ENCODE peak calls at places on chromosome 12, in four cellular contexts. K is H1, U is HepG2, X is GM12878. T is an unnamed sample.

GRCh38 chr12:8949525-8950286 is at the start of gene M6PR:
- DNase-seq in K (peak; percentile 94), U (peak; percentile 97), X (peak; percentile 94), T (peak; percentile 90)

GRCh38 chr12:88468546-88468945 is 111.7 kb downstream of the KITLG start:
- DNase-seq in K (no peak), U (no peak), X (no peak), T (no peak)

GRCh38 chr12:10739157-10740118 is 16.3 kb upstream of the YBX3 start:
- DNase-seq in K (no peak), U (no peak), X (no peak), T (no peak)

GRCh38 chr12:27359578-27360340 is 27.1 kb downstream of the BMAL2 start:
- DNase-seq in K (no peak), U (peak; percentile 60), X (no peak), T (no peak)

GRCh38 chr12:1054103-1054838 is 63.2 kb downstream of the ERC1 start:
- DNase-seq in K (no peak), U (peak; percentile 94), X (no peak), T (peak; percentile 67)

GRCh38 chr12:125220404-125221273 is 155.4 kb downstream of the AACS start:
- DNase-seq in K (no peak), U (no peak), X (no peak), T (no peak)

GRCh38 chr12:65495233-65495632 is 216.8 kb downstream of the MSRB3 start:
- DNase-seq in K (no peak), U (peak; percentile 7), X (no peak), T (no peak)

GRCh38 chr12:132399092-132400010 is 70.0 kb upstream of the GALNT9 start:
- DNase-seq in K (no peak), U (no peak), X (no peak), T (no peak)

GRCh38 chr12:40819427-40820108 is 127.3 kb downstream of the CNTN1 start:
- DNase-seq in K (peak; percentile 73), U (no peak), X (no peak), T (no peak)

GRCh38 chr12:29611906-29612305 is 114.4 kb upstream of the OVCH1 start:
- DNase-seq in K (no peak), U (no peak), X (no peak), T (no peak)

GRCh38 chr12:42987216-42987631 is 397.7 kb upstream of the PRICKLE1 start:
- DNase-seq in K (no peak), U (no peak), X (no peak), T (peak; percentile 55)

GRCh38 chr12:47783821-47784819 is 11.1 kb downstream of the SLC48A1 start:
- DNase-seq in K (no peak), U (no peak), X (no peak), T (no peak)

GRCh38 chr12:20369164-20370000 is 1.0 kb downstream of the PDE3A start:
- DNase-seq in K (peak; percentile 85), U (no peak), X (no peak), T (peak; percentile 74)

DNA sequence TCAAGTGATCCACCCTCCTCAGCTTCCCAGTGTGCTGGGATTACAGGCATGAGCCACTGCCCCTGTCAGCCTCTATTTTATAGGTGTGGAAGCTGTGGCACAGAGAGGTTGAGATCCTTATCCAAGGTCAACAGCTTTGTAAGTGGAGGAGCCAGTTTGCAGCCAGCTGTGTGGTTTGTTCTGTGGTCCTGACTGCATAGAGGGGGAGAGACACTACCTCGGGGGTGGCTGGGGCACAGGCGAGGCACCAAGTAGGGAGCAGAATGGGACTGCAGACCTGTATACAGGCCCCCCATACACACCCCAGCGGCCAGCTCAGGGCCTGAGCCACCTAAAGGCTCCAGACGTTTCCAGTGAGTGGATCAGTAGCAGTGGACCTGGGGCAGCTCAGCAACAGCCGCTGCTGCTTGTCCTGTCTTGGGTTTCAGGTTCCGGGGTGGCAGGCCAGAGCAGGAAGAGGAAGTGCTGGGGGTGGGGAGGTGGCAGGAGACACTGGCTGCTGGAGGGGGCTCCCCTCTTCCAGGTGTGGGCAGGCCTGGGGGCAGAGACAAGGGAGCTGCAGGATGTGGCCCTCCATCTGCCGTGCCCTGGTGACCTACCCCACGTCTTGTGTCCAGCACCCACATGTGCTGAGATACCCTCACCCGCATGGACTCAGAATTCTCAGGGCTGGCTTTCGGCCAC is 11.0 kb downstream of the ORAI1 start:
- DNase-seq in K (no peak), U (no peak), X (no peak), T (no peak)
- TF ChIP-seq POLR2AphosphoS5 in K (no peak), U (no peak), X (no peak), T (no peak)

DNA sequence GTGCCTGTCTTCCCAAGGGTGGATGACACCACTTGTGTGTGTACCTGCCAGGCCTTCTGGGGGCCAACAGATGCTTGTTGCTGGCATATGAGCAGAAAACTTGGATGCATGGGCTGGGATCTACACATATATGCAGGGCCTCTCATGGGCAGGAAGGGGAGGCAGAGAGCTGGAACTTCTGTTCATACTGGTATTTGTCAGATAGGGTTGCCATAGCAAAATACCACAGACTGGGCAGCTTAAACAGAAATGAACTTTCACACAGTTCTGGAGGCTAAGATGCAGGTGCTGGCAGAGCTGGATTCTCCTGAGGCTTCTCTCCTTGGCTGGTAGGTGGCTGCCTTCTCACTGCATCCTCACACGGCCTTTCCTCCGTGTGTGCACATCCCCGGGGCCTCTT is 121.8 kb downstream of the SUDS3 start:
- DNase-seq in K (no peak), U (no peak), X (no peak), T (no peak)
- TF ChIP-seq TCF12 in K (no peak), U (no peak), X (no peak), T (no peak)

GRCh38 chr12:130880411-130880885 is 8.6 kb downstream of the RAN start:
- DNase-seq in K (no peak), U (no peak), X (no peak), T (no peak)
- TF ChIP-seq POLR2AphosphoS5 in K (no peak), U (no peak), X (no peak), T (no peak)

GRCh38 chr12:104736307-104736706 is 221.8 kb downstream of the SLC41A2 start:
- DNase-seq in K (no peak), U (no peak), X (no peak), T (peak; percentile 55)

GRCh38 chr12:104738841-104739642 is 219.0 kb downstream of the SLC41A2 start:
- DNase-seq in K (no peak), U (no peak), X (no peak), T (no peak)

GRCh38 chr12:104737113-104737512 is 221.0 kb downstream of the SLC41A2 start:
- DNase-seq in K (no peak), U (no peak), X (no peak), T (no peak)

GRCh38 chr12:104737682-104738370 is 220.3 kb downstream of the SLC41A2 start:
- DNase-seq in K (no peak), U (no peak), X (no peak), T (no peak)

DNA sequence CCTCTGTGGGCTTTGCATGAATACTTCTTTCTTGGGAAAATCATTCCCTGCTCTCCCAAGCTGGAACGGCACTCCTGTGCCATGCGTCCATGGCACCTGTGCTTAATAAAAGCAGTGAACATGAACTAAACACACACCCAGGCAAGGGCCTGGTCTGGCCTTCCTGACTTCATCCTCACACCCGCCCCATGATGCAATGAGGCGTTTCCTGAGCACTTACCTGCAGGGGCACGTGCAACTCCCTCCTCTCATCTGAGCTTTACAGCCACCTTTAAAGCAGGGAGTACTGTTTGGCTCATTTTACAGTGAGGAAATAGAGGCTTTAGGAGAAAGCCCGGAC is 219.7 kb downstream of the SLC41A2 start:
- DNase-seq in K (no peak), U (no peak), X (no peak), T (no peak)
- TF ChIP-seq TCF12 in K (no peak), U (no peak), X (no peak), T (no peak)

GRCh38 chr12:105417732-105418131 is 87.2 kb downstream of the C12orf75 start:
- DNase-seq in K (no peak), U (no peak), X (no peak), T (no peak)
- TF ChIP-seq POLR2AphosphoS5 in K (no peak), U (no peak), X (no peak), T (no peak)

GRCh38 chr12:119444462-119445044 is 110.0 kb downstream of the CCDC60 start:
- DNase-seq in K (peak; percentile 75), U (peak; percentile 72), X (peak; percentile 28), T (peak; percentile 62)
- TF ChIP-seq TCF12 in K (no peak), U (no peak), X (no peak), T (no peak)

GRCh38 chr12:68477256-68477655 is 133.4 kb upstream of the RAP1B start:
- DNase-seq in K (no peak), U (no peak), X (no peak), T (no peak)

GRCh38 chr12:68477906-68478305 is 132.8 kb upstream of the RAP1B start:
- DNase-seq in K (no peak), U (no peak), X (no peak), T (no peak)

GRCh38 chr12:68470664-68471328 is 138.6 kb upstream of the MDM1 start:
- DNase-seq in K (no peak), U (no peak), X (no peak), T (no peak)

GRCh38 chr12:68476786-68477185 is 133.9 kb upstream of the RAP1B start:
- DNase-seq in K (no peak), U (no peak), X (no peak), T (no peak)

GRCh38 chr12:68474467-68475204 is 136.1 kb upstream of the RAP1B start:
- DNase-seq in K (no peak), U (no peak), X (no peak), T (no peak)
- TF ChIP-seq POLR2AphosphoS5 in K (no peak), U (no peak), X (no peak), T (no peak)

DNA sequence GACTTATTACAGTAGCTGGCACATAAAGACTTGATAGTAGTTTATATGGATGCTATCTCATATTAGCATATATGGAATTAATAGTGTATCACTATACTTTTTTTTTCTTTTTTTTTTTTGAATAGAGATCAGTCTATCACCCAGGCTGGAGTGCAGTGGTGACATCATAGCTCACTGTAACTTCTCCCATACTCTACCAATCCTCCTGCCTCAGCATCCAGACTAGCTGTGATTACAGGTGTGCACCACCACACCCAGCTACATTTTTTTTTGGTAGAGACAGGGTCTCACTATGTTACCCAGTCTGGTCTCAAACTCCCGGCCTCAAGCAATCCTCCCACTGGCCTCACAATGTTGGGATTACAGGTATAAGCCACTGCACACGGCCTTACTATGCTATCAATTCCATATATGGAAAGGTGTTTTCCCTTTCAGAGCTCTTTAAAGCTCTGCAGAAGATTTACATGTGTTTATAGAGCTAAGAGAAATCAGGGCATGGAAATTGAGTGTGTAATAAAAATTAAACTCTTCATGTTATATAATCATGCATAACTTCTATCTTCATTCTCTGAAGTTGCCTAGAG is 1.8 kb upstream of the TBK1 start:
- DNase-seq in K (no peak), U (no peak), X (no peak), T (no peak)
- TF ChIP-seq TCF12 in K (no peak), U (no peak), X (no peak), T (no peak)